ENCODE peak calls at places on chromosomes 11 and 22, in nine cellular contexts. G, Y, P, J, L, N, A, R and Z are unnamed samples.

GRCh38 chr11:70415642-70416395 is 17.5 kb downstream of the CTTN start:
- DNase-seq in J (no peak), Y (no peak), R (no peak), L (no peak), A (peak), N (no peak), G (peak), P (peak), Z (no peak)

GRCh38 chr11:10221342-10221741 is 72.7 kb downstream of the SBF2 start:
- DNase-seq in N (no peak), R (no peak), G (no peak), P (no peak), L (no peak), A (no peak), J (no peak), Y (no peak), Z (no peak)

GRCh38 chr22:48673806-48674500 is 1153.7 kb downstream of the BRD1 start:
- DNase-seq in G (no peak), L (no peak), Y (no peak), A (no peak), N (no peak), R (no peak), J (peak), P (no peak), Z (no peak)

GRCh38 chr11:133656100-133656635 is 123.9 kb upstream of the OPCML start:
- DNase-seq in L (no peak), R (no peak), A (no peak), Y (no peak), P (no peak), G (no peak), N (no peak), J (no peak), Z (no peak)

GRCh38 chr11:79768343-79768742 is 327.5 kb upstream of the TENM4 start:
- DNase-seq in J (no peak), A (no peak), R (no peak), L (no peak), G (no peak), P (no peak), Y (no peak), N (no peak), Z (no peak)

GRCh38 chr11:123216249-123216648 is 21.2 kb upstream of the CLMP start:
- DNase-seq in G (no peak), N (no peak), P (no peak), R (no peak), J (no peak), A (no peak), L (no peak), Y (no peak), Z (no peak)

GRCh38 chr22:17172172-17172833 is 13.2 kb upstream of the HDHD5 start:
- DNase-seq in R (no peak), Y (peak), A (no peak), N (no peak), P (no peak), G (no peak), L (no peak), J (no peak), Z (no peak)

GRCh38 chr11:86335131-86335768 is 33.2 kb downstream of the HIKESHI start:
- DNase-seq in L (no peak), J (no peak), R (no peak), A (peak), P (no peak), G (no peak), N (no peak), Y (no peak), Z (no peak)

GRCh38 chr11:125114518-125114917 is 3.1 kb upstream of the TMEM218 start:
- DNase-seq in R (no peak), G (no peak), Y (no peak), L (no peak), J (no peak), A (no peak), P (no peak), N (peak), Z (no peak)
- TF ChIP-seq CTCF in R (peak), G (peak), Y (no peak), L (no peak), J (no peak), A (peak), P (peak), N (peak), Z (peak)

DNA sequence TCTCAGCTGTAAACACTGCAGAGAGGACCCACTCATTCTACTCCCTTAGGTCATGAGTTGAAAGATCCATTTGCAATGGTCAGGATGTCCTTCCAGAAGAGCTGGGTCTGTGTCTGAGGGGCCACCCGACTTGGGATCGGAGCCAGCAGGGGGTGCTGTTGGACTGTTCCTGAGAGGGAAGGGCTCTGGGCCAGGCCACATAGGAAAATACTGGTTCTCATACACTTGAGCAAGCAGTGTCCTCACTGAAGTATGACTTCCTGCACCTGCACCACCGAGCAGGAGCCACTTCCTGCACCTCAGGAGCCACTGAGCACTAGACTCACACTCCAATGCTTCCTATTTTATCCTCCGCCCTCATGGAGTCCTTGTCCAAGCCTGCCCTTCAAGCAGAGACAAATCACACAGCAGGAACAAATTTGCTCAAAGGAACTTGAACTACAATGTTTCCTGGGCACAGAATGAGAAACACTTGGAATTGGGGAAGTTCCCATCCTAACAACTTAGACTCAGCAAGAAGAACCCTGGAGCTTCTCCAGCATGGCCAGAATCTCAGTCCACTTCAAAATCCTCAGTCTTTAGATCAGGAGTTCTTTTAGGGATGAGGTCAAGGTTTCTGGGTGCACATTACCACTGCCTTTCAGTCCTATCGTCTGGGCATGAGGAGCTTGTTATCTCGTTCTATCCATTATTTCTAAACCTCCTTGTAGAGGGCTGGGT is 36.6 kb upstream of the VPREB1 start:
- DNase-seq in G (peak), N (peak), R (peak), J (peak), Y (peak), A (peak), L (peak), P (peak), Z (no peak)
- TF ChIP-seq CTCF in G (peak), N (peak), R (peak), J (peak), Y (peak), A (peak), L (peak), P (peak), Z (peak)

GRCh38 chr11:14417975-14418374 is 59.0 kb upstream of the RRAS2 start:
- DNase-seq in R (peak), L (no peak), A (no peak), P (peak), G (no peak), Y (no peak), J (no peak), N (no peak), Z (no peak)

GRCh38 chr11:14417186-14417585 is 58.2 kb upstream of the RRAS2 start:
- DNase-seq in A (no peak), N (no peak), G (no peak), Y (no peak), L (no peak), J (no peak), P (peak), R (peak), Z (no peak)

GRCh38 chr11:14413307-14414072 is 54.5 kb upstream of the RRAS2 start:
- DNase-seq in L (no peak), J (no peak), Y (no peak), A (peak), R (peak), G (peak), N (no peak), P (peak), Z (no peak)

GRCh38 chr11:14411818-14412217 is 52.8 kb upstream of the RRAS2 start:
- DNase-seq in R (peak), Y (no peak), P (peak), A (peak), J (no peak), G (peak), L (no peak), N (no peak), Z (peak)

DNA sequence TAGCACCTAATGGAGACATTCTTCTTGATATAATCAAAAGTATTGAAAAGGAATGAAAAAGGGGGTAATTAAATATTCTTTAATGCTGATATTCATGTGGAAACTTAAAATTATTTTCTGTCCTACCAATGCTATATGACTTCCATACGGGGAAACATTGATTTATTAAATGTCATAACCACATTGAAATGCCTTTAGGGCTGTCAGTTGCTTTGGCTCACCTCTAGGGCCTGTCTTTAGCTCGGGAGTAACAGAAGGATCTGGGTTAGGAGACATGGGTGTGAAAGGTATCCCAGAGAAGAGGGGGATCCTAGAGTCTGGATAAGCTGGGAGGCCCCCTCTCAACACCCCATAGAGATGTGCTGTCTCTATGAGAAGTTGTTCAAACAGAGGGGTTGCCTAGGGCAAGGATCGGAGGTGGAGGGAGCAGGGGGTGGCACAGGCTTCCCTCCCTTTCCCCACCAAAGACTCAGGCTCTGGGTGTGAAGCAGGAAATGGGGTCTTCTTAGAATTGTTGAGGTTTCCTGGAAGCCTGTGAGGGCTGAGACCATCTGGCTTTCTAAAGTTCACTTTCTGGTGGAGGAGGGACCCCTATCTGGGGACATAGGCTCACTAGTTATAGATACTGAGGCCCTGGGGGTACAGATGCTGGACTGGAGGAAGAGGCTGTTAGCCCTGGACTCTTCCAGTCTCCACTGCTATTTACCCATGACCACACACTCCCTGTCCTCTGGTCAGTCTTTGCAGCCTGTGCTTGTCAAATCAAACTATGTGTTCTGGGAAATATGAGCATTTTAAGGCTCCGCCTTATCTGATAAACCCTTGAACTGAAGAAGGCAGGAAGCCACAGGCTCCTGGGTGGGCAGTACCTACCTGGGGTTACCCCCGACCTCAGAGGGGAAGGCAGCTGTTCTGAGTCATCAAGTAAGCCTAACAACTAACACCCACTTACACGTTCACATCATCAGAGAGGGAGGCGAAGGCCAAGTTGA is 55.8 kb upstream of the RRAS2 start:
- DNase-seq in G (no peak), Y (peak), L (peak), A (peak), J (no peak), R (peak), P (peak), N (no peak), Z (no peak)
- TF ChIP-seq CTCF in G (no peak), Y (no peak), L (no peak), A (peak), J (no peak), R (no peak), P (no peak), N (no peak), Z (no peak)

DNA sequence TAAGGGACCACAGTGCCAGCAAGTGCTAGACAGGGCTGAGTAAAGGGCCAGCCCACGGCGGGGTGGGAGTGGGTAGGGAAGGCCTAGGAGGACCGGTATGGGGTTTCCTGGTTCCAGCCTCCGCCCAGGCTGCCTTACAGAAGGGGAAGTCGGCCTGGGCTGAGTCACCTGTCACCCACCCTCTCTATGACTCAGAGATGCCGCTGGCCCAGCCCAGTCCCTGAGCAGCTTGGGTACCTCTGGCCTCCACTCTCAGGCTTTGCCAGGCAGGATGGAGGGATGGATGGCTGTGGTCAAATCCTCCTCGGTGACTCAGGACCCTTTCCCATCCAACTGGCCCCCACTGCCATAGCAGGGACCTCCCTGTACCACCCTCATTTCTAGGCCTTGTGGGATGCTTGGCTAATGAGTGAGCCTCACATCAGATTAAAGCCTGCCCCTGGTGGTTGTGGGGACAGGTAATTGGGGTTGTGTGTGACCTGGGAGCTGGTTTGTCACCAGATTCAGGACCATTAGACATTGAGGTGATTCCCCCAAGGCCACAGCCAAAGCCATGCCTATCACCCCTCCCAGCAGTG is 13.9 kb downstream of the SLC35E4 start:
- DNase-seq in Y (peak), A (peak), N (no peak), R (peak), J (peak), L (peak), P (peak), G (peak), Z (no peak)
- TF ChIP-seq CTCF in Y (no peak), A (no peak), N (no peak), R (no peak), J (no peak), L (no peak), P (no peak), G (peak), Z (no peak)

DNA sequence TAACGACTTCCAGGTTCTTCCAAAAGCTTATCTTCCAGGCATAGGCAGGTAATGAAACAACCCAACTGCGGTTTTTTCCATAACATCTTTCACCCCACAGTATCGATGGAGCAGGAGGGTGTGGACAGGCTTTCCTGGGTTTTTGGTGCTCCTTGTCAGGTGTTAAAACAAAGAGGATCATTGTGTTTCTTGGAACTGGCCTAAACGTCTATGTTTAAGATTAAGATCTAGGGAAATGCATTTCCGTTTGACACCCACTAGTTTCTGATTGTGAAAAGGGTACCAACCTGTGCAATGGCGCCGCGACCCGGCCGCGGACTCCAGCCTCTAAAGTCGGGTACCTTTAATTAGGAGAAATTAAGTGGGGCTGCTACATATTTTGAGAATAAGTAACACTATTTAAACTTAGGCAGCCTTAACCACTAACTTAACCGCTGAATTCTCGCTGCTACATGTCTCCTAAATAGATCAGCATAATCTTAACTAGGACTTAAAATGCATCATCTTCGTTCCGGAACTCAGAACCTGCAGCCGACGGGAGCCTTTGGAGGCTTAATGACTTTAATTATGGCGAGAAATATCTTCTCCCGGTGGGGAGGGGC is 31.5 kb downstream of the C22orf31 start:
- DNase-seq in L (no peak), G (peak), P (no peak), J (no peak), Y (peak), R (peak), A (peak), N (peak), Z (peak)
- TF ChIP-seq CTCF in L (no peak), G (no peak), P (no peak), J (peak), Y (no peak), R (no peak), A (no peak), N (peak), Z (no peak)